ENCODE peak calls at places on chromosomes 1 and 21, in eight cellular contexts. One of them, this sample, is unnamed.
A peak's percentile ranks its signal among the peaks of the same experiment; 100 is the strongest.

GRCh38 chr1:175188936-175189335 is 3.6 kb downstream of the KIAA0040 start:
- DNase-seq in GM12865: peak; percentile 83
- DNase-seq in fibroblast of the aortic adventitia: no peak
- DNase-seq in CD4-positive, alpha-beta T cell: peak; percentile 41
- DNase-seq in AG04450: no peak
- DNase-seq in astrocyte of the spinal cord: no peak
- DNase-seq in IMR-90: no peak
- DNase-seq in left lung: peak; percentile 64
- DNase-seq in this sample: no peak

GRCh38 chr1:202160377-202160940 is at the start of gene PTPN7:
- DNase-seq in GM12865: peak; percentile 87
- DNase-seq in fibroblast of the aortic adventitia: no peak
- DNase-seq in CD4-positive, alpha-beta T cell: peak; percentile 78
- DNase-seq in AG04450: no peak
- DNase-seq in astrocyte of the spinal cord: no peak
- DNase-seq in IMR-90: no peak
- DNase-seq in left lung: peak; percentile 65
- DNase-seq in this sample: no peak

GRCh38 chr1:223765036-223765718 is 52.8 kb downstream of the CAPN2 start:
- DNase-seq in GM12865: no peak
- DNase-seq in fibroblast of the aortic adventitia: peak; percentile 54
- DNase-seq in CD4-positive, alpha-beta T cell: no peak
- DNase-seq in AG04450: no peak
- DNase-seq in astrocyte of the spinal cord: peak; percentile 40
- DNase-seq in IMR-90: peak; percentile 56
- DNase-seq in left lung: no peak
- DNase-seq in this sample: peak; percentile 63

GRCh38 chr1:92404661-92405060 is 82.1 kb downstream of the GFI1 start:
- DNase-seq in GM12865: no peak
- DNase-seq in fibroblast of the aortic adventitia: peak; percentile 9
- DNase-seq in CD4-positive, alpha-beta T cell: no peak
- DNase-seq in AG04450: no peak
- DNase-seq in astrocyte of the spinal cord: no peak
- DNase-seq in IMR-90: peak; percentile 40
- DNase-seq in left lung: no peak
- DNase-seq in this sample: peak; percentile 45

GRCh38 chr1:100298512-100298911 is 32.5 kb downstream of the RTCA start:
- DNase-seq in GM12865: no peak
- DNase-seq in fibroblast of the aortic adventitia: no peak
- DNase-seq in CD4-positive, alpha-beta T cell: no peak
- DNase-seq in AG04450: no peak
- DNase-seq in astrocyte of the spinal cord: no peak
- DNase-seq in IMR-90: no peak
- DNase-seq in left lung: no peak
- DNase-seq in this sample: no peak

GRCh38 chr1:3999941-4000735 is 100.1 kb upstream of the C1orf174 start:
- DNase-seq in GM12865: no peak
- DNase-seq in fibroblast of the aortic adventitia: no peak
- DNase-seq in CD4-positive, alpha-beta T cell: no peak
- DNase-seq in AG04450: no peak
- DNase-seq in astrocyte of the spinal cord: no peak
- DNase-seq in IMR-90: no peak
- DNase-seq in left lung: no peak
- DNase-seq in this sample: no peak

GRCh38 chr1:13992489-13993285 is 292.7 kb downstream of the PRDM2 start:
- DNase-seq in GM12865: no peak
- DNase-seq in fibroblast of the aortic adventitia: peak; percentile 8
- DNase-seq in CD4-positive, alpha-beta T cell: no peak
- DNase-seq in AG04450: no peak
- DNase-seq in astrocyte of the spinal cord: peak; percentile 68
- DNase-seq in IMR-90: no peak
- DNase-seq in left lung: no peak
- DNase-seq in this sample: peak; percentile 38

GRCh38 chr1:7613851-7614205 is 157.3 kb upstream of the VAMP3 start:
- DNase-seq in GM12865: no peak
- DNase-seq in fibroblast of the aortic adventitia: no peak
- DNase-seq in CD4-positive, alpha-beta T cell: no peak
- DNase-seq in AG04450: no peak
- DNase-seq in astrocyte of the spinal cord: no peak
- DNase-seq in IMR-90: no peak
- DNase-seq in left lung: no peak
- DNase-seq in this sample: no peak

GRCh38 chr1:109933856-109934711 is 23.4 kb downstream of the CSF1 start:
- DNase-seq in GM12865: no peak
- DNase-seq in fibroblast of the aortic adventitia: peak; percentile 70
- DNase-seq in CD4-positive, alpha-beta T cell: no peak
- DNase-seq in AG04450: no peak
- DNase-seq in astrocyte of the spinal cord: peak; percentile 92
- DNase-seq in IMR-90: peak; percentile 96
- DNase-seq in left lung: no peak
- DNase-seq in this sample: peak; percentile 90

GRCh38 chr1:13725714-13726175 is 25.8 kb downstream of the PRDM2 start:
- DNase-seq in GM12865: peak; percentile 76
- DNase-seq in fibroblast of the aortic adventitia: peak; percentile 42
- DNase-seq in CD4-positive, alpha-beta T cell: peak; percentile 56
- DNase-seq in AG04450: no peak
- DNase-seq in astrocyte of the spinal cord: peak; percentile 82
- DNase-seq in IMR-90: peak; percentile 25
- DNase-seq in left lung: no peak
- DNase-seq in this sample: peak; percentile 86

GRCh38 chr1:49163041-49163440 is 386.4 kb upstream of the BEND5 start:
- DNase-seq in GM12865: no peak
- DNase-seq in fibroblast of the aortic adventitia: no peak
- DNase-seq in CD4-positive, alpha-beta T cell: no peak
- DNase-seq in AG04450: no peak
- DNase-seq in astrocyte of the spinal cord: peak; percentile 23
- DNase-seq in IMR-90: no peak
- DNase-seq in left lung: no peak
- DNase-seq in this sample: peak; percentile 12

GRCh38 chr21:41864311-41865001 is 14.7 kb downstream of the PRDM15 start:
- DNase-seq in GM12865: peak; percentile 57
- DNase-seq in fibroblast of the aortic adventitia: no peak
- DNase-seq in CD4-positive, alpha-beta T cell: no peak
- DNase-seq in AG04450: no peak
- DNase-seq in astrocyte of the spinal cord: no peak
- DNase-seq in IMR-90: no peak
- DNase-seq in left lung: no peak
- DNase-seq in this sample: no peak

GRCh38 chr1:195979646-195980045 is 628.6 kb downstream of the KCNT2 start:
- DNase-seq in GM12865: no peak
- DNase-seq in fibroblast of the aortic adventitia: no peak
- DNase-seq in CD4-positive, alpha-beta T cell: no peak
- DNase-seq in AG04450: no peak
- DNase-seq in astrocyte of the spinal cord: no peak
- DNase-seq in IMR-90: no peak
- DNase-seq in left lung: no peak
- DNase-seq in this sample: peak; percentile 5

GRCh38 chr1:21292991-21293536 is 2.8 kb upstream of the ECE1 start:
- DNase-seq in GM12865: peak; percentile 90
- DNase-seq in fibroblast of the aortic adventitia: no peak
- DNase-seq in CD4-positive, alpha-beta T cell: peak; percentile 31
- DNase-seq in AG04450: no peak
- DNase-seq in astrocyte of the spinal cord: no peak
- DNase-seq in IMR-90: no peak
- DNase-seq in left lung: no peak
- DNase-seq in this sample: no peak

GRCh38 chr1:18878538-18879220 is 19.2 kb upstream of the TAS1R2 start:
- DNase-seq in GM12865: no peak
- DNase-seq in fibroblast of the aortic adventitia: no peak
- DNase-seq in CD4-positive, alpha-beta T cell: no peak
- DNase-seq in AG04450: no peak
- DNase-seq in astrocyte of the spinal cord: no peak
- DNase-seq in IMR-90: no peak
- DNase-seq in left lung: no peak
- DNase-seq in this sample: no peak

GRCh38 chr1:224380003-224380402 is 23.3 kb downstream of the CNIH4 start:
- DNase-seq in GM12865: peak; percentile 68
- DNase-seq in fibroblast of the aortic adventitia: no peak
- DNase-seq in CD4-positive, alpha-beta T cell: peak; percentile 28
- DNase-seq in AG04450: no peak
- DNase-seq in astrocyte of the spinal cord: no peak
- DNase-seq in IMR-90: no peak
- DNase-seq in left lung: peak; percentile 37
- DNase-seq in this sample: peak; percentile 47

GRCh38 chr1:90833497-90834087 is 116.5 kb upstream of the BARHL2 start:
- DNase-seq in GM12865: no peak
- DNase-seq in fibroblast of the aortic adventitia: no peak
- DNase-seq in CD4-positive, alpha-beta T cell: no peak
- DNase-seq in AG04450: no peak
- DNase-seq in astrocyte of the spinal cord: no peak
- DNase-seq in IMR-90: no peak
- DNase-seq in left lung: no peak
- DNase-seq in this sample: no peak

GRCh38 chr1:16971330-16972209 is 8.8 kb downstream of the MFAP2 start:
- DNase-seq in GM12865: no peak
- DNase-seq in fibroblast of the aortic adventitia: peak; percentile 43
- DNase-seq in CD4-positive, alpha-beta T cell: no peak
- DNase-seq in AG04450: no peak
- DNase-seq in astrocyte of the spinal cord: peak; percentile 64
- DNase-seq in IMR-90: no peak
- DNase-seq in left lung: no peak
- DNase-seq in this sample: no peak

GRCh38 chr21:28393279-28393678 is 599.4 kb downstream of the LTN1 start:
- DNase-seq in GM12865: peak; percentile 6
- DNase-seq in fibroblast of the aortic adventitia: no peak
- DNase-seq in CD4-positive, alpha-beta T cell: no peak
- DNase-seq in AG04450: no peak
- DNase-seq in astrocyte of the spinal cord: no peak
- DNase-seq in IMR-90: peak; percentile 21
- DNase-seq in left lung: no peak
- DNase-seq in this sample: no peak

GRCh38 chr1:86866665-86867064 is 47.3 kb downstream of the SELENOF start:
- DNase-seq in GM12865: no peak
- DNase-seq in fibroblast of the aortic adventitia: peak; percentile 62
- DNase-seq in CD4-positive, alpha-beta T cell: no peak
- DNase-seq in AG04450: peak; percentile 29
- DNase-seq in astrocyte of the spinal cord: peak; percentile 37
- DNase-seq in IMR-90: peak; percentile 87
- DNase-seq in left lung: no peak
- DNase-seq in this sample: peak; percentile 78

GRCh38 chr1:215793210-215793609 is 226.1 kb downstream of the KCTD3 start:
- DNase-seq in GM12865: peak; percentile 2
- DNase-seq in fibroblast of the aortic adventitia: peak; percentile 95
- DNase-seq in CD4-positive, alpha-beta T cell: no peak
- DNase-seq in AG04450: peak; percentile 20
- DNase-seq in astrocyte of the spinal cord: peak; percentile 51
- DNase-seq in IMR-90: peak; percentile 94
- DNase-seq in left lung: no peak
- DNase-seq in this sample: peak; percentile 44

GRCh38 chr1:68104155-68104554 is 53.7 kb upstream of the DIRAS3 start:
- DNase-seq in GM12865: no peak
- DNase-seq in fibroblast of the aortic adventitia: peak; percentile 80
- DNase-seq in CD4-positive, alpha-beta T cell: no peak
- DNase-seq in AG04450: peak; percentile 71
- DNase-seq in astrocyte of the spinal cord: peak; percentile 85
- DNase-seq in IMR-90: peak; percentile 94
- DNase-seq in left lung: no peak
- DNase-seq in this sample: peak; percentile 83

GRCh38 chr1:152427458-152427857 is 13.4 kb upstream of the CRNN start:
- DNase-seq in GM12865: no peak
- DNase-seq in fibroblast of the aortic adventitia: no peak
- DNase-seq in CD4-positive, alpha-beta T cell: no peak
- DNase-seq in AG04450: no peak
- DNase-seq in astrocyte of the spinal cord: no peak
- DNase-seq in IMR-90: no peak
- DNase-seq in left lung: no peak
- DNase-seq in this sample: no peak

GRCh38 chr1:166153641-166154350 is 13.0 kb downstream of the FAM78B start:
- DNase-seq in GM12865: no peak
- DNase-seq in fibroblast of the aortic adventitia: no peak
- DNase-seq in CD4-positive, alpha-beta T cell: no peak
- DNase-seq in AG04450: no peak
- DNase-seq in astrocyte of the spinal cord: no peak
- DNase-seq in IMR-90: no peak
- DNase-seq in left lung: no peak
- DNase-seq in this sample: no peak

GRCh38 chr1:52976183-52977035 is 49.3 kb downstream of the SCP2 start:
- DNase-seq in GM12865: peak; percentile 1
- DNase-seq in fibroblast of the aortic adventitia: no peak
- DNase-seq in CD4-positive, alpha-beta T cell: no peak
- DNase-seq in AG04450: no peak
- DNase-seq in astrocyte of the spinal cord: no peak
- DNase-seq in IMR-90: no peak
- DNase-seq in left lung: no peak
- DNase-seq in this sample: no peak

DNA sequence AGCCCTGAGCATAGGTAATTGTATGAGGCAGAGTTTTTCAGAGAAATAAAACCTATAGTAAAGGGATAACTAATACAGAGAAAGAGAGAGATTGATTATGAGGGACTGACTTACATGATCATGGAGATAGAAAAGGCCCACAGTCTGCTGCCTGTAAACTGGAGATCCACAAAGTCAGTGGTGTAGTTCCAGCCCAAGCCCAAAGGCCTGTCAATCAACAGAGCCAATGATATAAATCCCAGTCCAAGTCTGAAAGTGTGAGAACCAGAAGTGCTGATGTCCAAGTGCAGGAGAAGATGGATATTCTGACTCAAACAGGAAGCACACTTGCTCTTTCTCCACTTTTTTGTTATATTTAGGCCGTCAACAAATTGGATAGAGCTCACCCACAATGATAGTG is 340.1 kb upstream of the RGS18 start:
- DNase-seq in GM12865: no peak
- DNase-seq in fibroblast of the aortic adventitia: no peak
- DNase-seq in CD4-positive, alpha-beta T cell: no peak
- DNase-seq in AG04450: no peak
- DNase-seq in astrocyte of the spinal cord: no peak
- DNase-seq in IMR-90: no peak
- DNase-seq in left lung: no peak
- DNase-seq in this sample: no peak
- TF ChIP-seq CTCF in GM12865: no peak
- TF ChIP-seq CTCF in fibroblast of the aortic adventitia: no peak
- TF ChIP-seq CTCF in CD4-positive, alpha-beta T cell: no peak
- TF ChIP-seq CTCF in AG04450: no peak
- TF ChIP-seq CTCF in astrocyte of the spinal cord: no peak
- TF ChIP-seq CTCF in IMR-90: no peak
- TF ChIP-seq CTCF in left lung: no peak
- TF ChIP-seq CTCF in this sample: no peak

GRCh38 chr1:237672748-237673147 is 218.0 kb downstream of the ZP4 start:
- DNase-seq in GM12865: peak; percentile 19
- DNase-seq in fibroblast of the aortic adventitia: no peak
- DNase-seq in CD4-positive, alpha-beta T cell: no peak
- DNase-seq in AG04450: no peak
- DNase-seq in astrocyte of the spinal cord: no peak
- DNase-seq in IMR-90: no peak
- DNase-seq in left lung: no peak
- DNase-seq in this sample: no peak
- TF ChIP-seq CTCF in GM12865: no peak
- TF ChIP-seq CTCF in fibroblast of the aortic adventitia: no peak
- TF ChIP-seq CTCF in CD4-positive, alpha-beta T cell: no peak
- TF ChIP-seq CTCF in AG04450: no peak
- TF ChIP-seq CTCF in astrocyte of the spinal cord: no peak
- TF ChIP-seq CTCF in IMR-90: no peak
- TF ChIP-seq CTCF in left lung: no peak
- TF ChIP-seq CTCF in this sample: no peak

GRCh38 chr1:198686069-198686728 is 47.4 kb downstream of the PTPRC start:
- DNase-seq in GM12865: peak; percentile 25
- DNase-seq in fibroblast of the aortic adventitia: peak; percentile 76
- DNase-seq in CD4-positive, alpha-beta T cell: no peak
- DNase-seq in AG04450: no peak
- DNase-seq in astrocyte of the spinal cord: peak; percentile 74
- DNase-seq in IMR-90: peak; percentile 64
- DNase-seq in left lung: no peak
- DNase-seq in this sample: peak; percentile 70
- TF ChIP-seq CTCF in GM12865: peak; percentile 9
- TF ChIP-seq CTCF in fibroblast of the aortic adventitia: peak; percentile 9
- TF ChIP-seq CTCF in CD4-positive, alpha-beta T cell: peak; percentile 84
- TF ChIP-seq CTCF in AG04450: peak; percentile 28
- TF ChIP-seq CTCF in astrocyte of the spinal cord: peak; percentile 20
- TF ChIP-seq CTCF in IMR-90: peak; percentile 65
- TF ChIP-seq CTCF in left lung: no peak
- TF ChIP-seq CTCF in this sample: peak; percentile 41

GRCh38 chr1:212456166-212456528 is 23.4 kb downstream of the NENF start:
- DNase-seq in GM12865: no peak
- DNase-seq in fibroblast of the aortic adventitia: no peak
- DNase-seq in CD4-positive, alpha-beta T cell: no peak
- DNase-seq in AG04450: no peak
- DNase-seq in astrocyte of the spinal cord: no peak
- DNase-seq in IMR-90: no peak
- DNase-seq in left lung: no peak
- DNase-seq in this sample: peak; percentile 21
- TF ChIP-seq CTCF in GM12865: no peak
- TF ChIP-seq CTCF in fibroblast of the aortic adventitia: no peak
- TF ChIP-seq CTCF in CD4-positive, alpha-beta T cell: peak; percentile 43
- TF ChIP-seq CTCF in AG04450: no peak
- TF ChIP-seq CTCF in astrocyte of the spinal cord: no peak
- TF ChIP-seq CTCF in IMR-90: no peak
- TF ChIP-seq CTCF in left lung: no peak
- TF ChIP-seq CTCF in this sample: no peak